ENCODE peak calls at places on chromosomes 7 and 10, in eight cellular contexts. One of them, this sample, is unnamed.

GRCh38 chr7:73433924-73434700 is 534 bp downstream of the FZD9 start:
- DNase-seq in Right ventricle myocardium superior: no peak
- DNase-seq in GM04504: no peak
- DNase-seq in AG20443: no peak
- DNase-seq in stimulated activated CD4-positive, alpha-beta T cell treated with anti-CD3 and anti-CD28 coated beads, Interleukin-2, amount 100 ng/mL, for 48 hours: no peak
- DNase-seq in NCI-H345: no peak
- DNase-seq in activated T-cell treated with anti-CD3 and anti-CD28 coated beads, Interleukin-2, amount 50 U/mL, for 4 hours: no peak
- DNase-seq in cerebellar cortex: no peak
- DNase-seq in this sample: peak

GRCh38 chr7:70749831-70750230 is 382.1 kb upstream of the GALNT17 start:
- DNase-seq in Right ventricle myocardium superior: no peak
- DNase-seq in GM04504: no peak
- DNase-seq in AG20443: no peak
- DNase-seq in stimulated activated CD4-positive, alpha-beta T cell treated with anti-CD3 and anti-CD28 coated beads, Interleukin-2, amount 100 ng/mL, for 48 hours: no peak
- DNase-seq in NCI-H345: no peak
- DNase-seq in activated T-cell treated with anti-CD3 and anti-CD28 coated beads, Interleukin-2, amount 50 U/mL, for 4 hours: no peak
- DNase-seq in cerebellar cortex: no peak
- DNase-seq in this sample: no peak

GRCh38 chr7:805261-805660 is 27.0 kb upstream of the SUN1 start:
- DNase-seq in Right ventricle myocardium superior: no peak
- DNase-seq in GM04504: no peak
- DNase-seq in AG20443: no peak
- DNase-seq in stimulated activated CD4-positive, alpha-beta T cell treated with anti-CD3 and anti-CD28 coated beads, Interleukin-2, amount 100 ng/mL, for 48 hours: no peak
- DNase-seq in NCI-H345: no peak
- DNase-seq in activated T-cell treated with anti-CD3 and anti-CD28 coated beads, Interleukin-2, amount 50 U/mL, for 4 hours: no peak
- DNase-seq in cerebellar cortex: no peak
- DNase-seq in this sample: no peak

GRCh38 chr7:24827589-24827988 is 70.3 kb upstream of the GSDME start:
- DNase-seq in Right ventricle myocardium superior: no peak
- DNase-seq in GM04504: peak
- DNase-seq in AG20443: peak
- DNase-seq in stimulated activated CD4-positive, alpha-beta T cell treated with anti-CD3 and anti-CD28 coated beads, Interleukin-2, amount 100 ng/mL, for 48 hours: no peak
- DNase-seq in NCI-H345: no peak
- DNase-seq in activated T-cell treated with anti-CD3 and anti-CD28 coated beads, Interleukin-2, amount 50 U/mL, for 4 hours: no peak
- DNase-seq in cerebellar cortex: no peak
- DNase-seq in this sample: no peak

GRCh38 chr10:35027567-35027966 is 62.6 kb downstream of the CUL2 start:
- DNase-seq in Right ventricle myocardium superior: no peak
- DNase-seq in GM04504: no peak
- DNase-seq in AG20443: peak
- DNase-seq in stimulated activated CD4-positive, alpha-beta T cell treated with anti-CD3 and anti-CD28 coated beads, Interleukin-2, amount 100 ng/mL, for 48 hours: no peak
- DNase-seq in NCI-H345: no peak
- DNase-seq in activated T-cell treated with anti-CD3 and anti-CD28 coated beads, Interleukin-2, amount 50 U/mL, for 4 hours: no peak
- DNase-seq in cerebellar cortex: peak
- DNase-seq in this sample: no peak

GRCh38 chr7:55063633-55064032 is 44.8 kb downstream of the EGFR start:
- DNase-seq in Right ventricle myocardium superior: no peak
- DNase-seq in GM04504: no peak
- DNase-seq in AG20443: no peak
- DNase-seq in stimulated activated CD4-positive, alpha-beta T cell treated with anti-CD3 and anti-CD28 coated beads, Interleukin-2, amount 100 ng/mL, for 48 hours: no peak
- DNase-seq in NCI-H345: no peak
- DNase-seq in activated T-cell treated with anti-CD3 and anti-CD28 coated beads, Interleukin-2, amount 50 U/mL, for 4 hours: no peak
- DNase-seq in cerebellar cortex: no peak
- DNase-seq in this sample: no peak

GRCh38 chr7:7136423-7136822 is 45.9 kb upstream of the C1GALT1 start:
- DNase-seq in Right ventricle myocardium superior: no peak
- DNase-seq in GM04504: no peak
- DNase-seq in AG20443: peak
- DNase-seq in stimulated activated CD4-positive, alpha-beta T cell treated with anti-CD3 and anti-CD28 coated beads, Interleukin-2, amount 100 ng/mL, for 48 hours: no peak
- DNase-seq in NCI-H345: no peak
- DNase-seq in activated T-cell treated with anti-CD3 and anti-CD28 coated beads, Interleukin-2, amount 50 U/mL, for 4 hours: no peak
- DNase-seq in cerebellar cortex: no peak
- DNase-seq in this sample: no peak

GRCh38 chr7:47281161-47281560 is 300.8 kb downstream of the TNS3 start:
- DNase-seq in Right ventricle myocardium superior: no peak
- DNase-seq in GM04504: no peak
- DNase-seq in AG20443: no peak
- DNase-seq in stimulated activated CD4-positive, alpha-beta T cell treated with anti-CD3 and anti-CD28 coated beads, Interleukin-2, amount 100 ng/mL, for 48 hours: no peak
- DNase-seq in NCI-H345: no peak
- DNase-seq in activated T-cell treated with anti-CD3 and anti-CD28 coated beads, Interleukin-2, amount 50 U/mL, for 4 hours: no peak
- DNase-seq in cerebellar cortex: no peak
- DNase-seq in this sample: no peak

GRCh38 chr7:157046681-157047080 is 36.2 kb upstream of the MNX1 start:
- DNase-seq in Right ventricle myocardium superior: no peak
- DNase-seq in GM04504: peak
- DNase-seq in AG20443: peak
- DNase-seq in stimulated activated CD4-positive, alpha-beta T cell treated with anti-CD3 and anti-CD28 coated beads, Interleukin-2, amount 100 ng/mL, for 48 hours: no peak
- DNase-seq in NCI-H345: no peak
- DNase-seq in activated T-cell treated with anti-CD3 and anti-CD28 coated beads, Interleukin-2, amount 50 U/mL, for 4 hours: no peak
- DNase-seq in cerebellar cortex: no peak
- DNase-seq in this sample: no peak

GRCh38 chr10:121088524-121088923 is 237.4 kb downstream of the WDR11 start:
- DNase-seq in Right ventricle myocardium superior: no peak
- DNase-seq in GM04504: no peak
- DNase-seq in AG20443: no peak
- DNase-seq in stimulated activated CD4-positive, alpha-beta T cell treated with anti-CD3 and anti-CD28 coated beads, Interleukin-2, amount 100 ng/mL, for 48 hours: no peak
- DNase-seq in NCI-H345: peak
- DNase-seq in activated T-cell treated with anti-CD3 and anti-CD28 coated beads, Interleukin-2, amount 50 U/mL, for 4 hours: no peak
- DNase-seq in cerebellar cortex: peak
- DNase-seq in this sample: no peak

GRCh38 chr10:65328486-65328885 is 1597.3 kb upstream of the LRRTM3 start:
- DNase-seq in Right ventricle myocardium superior: no peak
- DNase-seq in GM04504: no peak
- DNase-seq in AG20443: no peak
- DNase-seq in stimulated activated CD4-positive, alpha-beta T cell treated with anti-CD3 and anti-CD28 coated beads, Interleukin-2, amount 100 ng/mL, for 48 hours: no peak
- DNase-seq in NCI-H345: no peak
- DNase-seq in activated T-cell treated with anti-CD3 and anti-CD28 coated beads, Interleukin-2, amount 50 U/mL, for 4 hours: no peak
- DNase-seq in cerebellar cortex: no peak
- DNase-seq in this sample: no peak

GRCh38 chr7:130127404-130128395 is 57.4 kb downstream of the KLHDC10 start:
- DNase-seq in Right ventricle myocardium superior: no peak
- DNase-seq in GM04504: no peak
- DNase-seq in AG20443: no peak
- DNase-seq in stimulated activated CD4-positive, alpha-beta T cell treated with anti-CD3 and anti-CD28 coated beads, Interleukin-2, amount 100 ng/mL, for 48 hours: no peak
- DNase-seq in NCI-H345: no peak
- DNase-seq in activated T-cell treated with anti-CD3 and anti-CD28 coated beads, Interleukin-2, amount 50 U/mL, for 4 hours: no peak
- DNase-seq in cerebellar cortex: no peak
- DNase-seq in this sample: no peak

GRCh38 chr10:118020365-118020764 is 26.4 kb downstream of the RAB11FIP2 start:
- DNase-seq in Right ventricle myocardium superior: no peak
- DNase-seq in GM04504: no peak
- DNase-seq in AG20443: no peak
- DNase-seq in stimulated activated CD4-positive, alpha-beta T cell treated with anti-CD3 and anti-CD28 coated beads, Interleukin-2, amount 100 ng/mL, for 48 hours: no peak
- DNase-seq in NCI-H345: no peak
- DNase-seq in activated T-cell treated with anti-CD3 and anti-CD28 coated beads, Interleukin-2, amount 50 U/mL, for 4 hours: no peak
- DNase-seq in cerebellar cortex: no peak
- DNase-seq in this sample: no peak

GRCh38 chr7:157458254-157458633 is 121.4 kb downstream of the DNAJB6 start:
- DNase-seq in Right ventricle myocardium superior: no peak
- DNase-seq in GM04504: no peak
- DNase-seq in AG20443: no peak
- DNase-seq in stimulated activated CD4-positive, alpha-beta T cell treated with anti-CD3 and anti-CD28 coated beads, Interleukin-2, amount 100 ng/mL, for 48 hours: no peak
- DNase-seq in NCI-H345: no peak
- DNase-seq in activated T-cell treated with anti-CD3 and anti-CD28 coated beads, Interleukin-2, amount 50 U/mL, for 4 hours: no peak
- DNase-seq in cerebellar cortex: no peak
- DNase-seq in this sample: no peak

GRCh38 chr7:159197066-159197975 is 52.7 kb upstream of the VIPR2 start:
- DNase-seq in Right ventricle myocardium superior: no peak
- DNase-seq in GM04504: no peak
- DNase-seq in AG20443: no peak
- DNase-seq in stimulated activated CD4-positive, alpha-beta T cell treated with anti-CD3 and anti-CD28 coated beads, Interleukin-2, amount 100 ng/mL, for 48 hours: no peak
- DNase-seq in NCI-H345: no peak
- DNase-seq in activated T-cell treated with anti-CD3 and anti-CD28 coated beads, Interleukin-2, amount 50 U/mL, for 4 hours: no peak
- DNase-seq in cerebellar cortex: no peak
- DNase-seq in this sample: no peak

GRCh38 chr7:47536705-47537611 is 45.0 kb downstream of the TNS3 start:
- DNase-seq in Right ventricle myocardium superior: peak
- DNase-seq in GM04504: peak
- DNase-seq in AG20443: peak
- DNase-seq in stimulated activated CD4-positive, alpha-beta T cell treated with anti-CD3 and anti-CD28 coated beads, Interleukin-2, amount 100 ng/mL, for 48 hours: no peak
- DNase-seq in NCI-H345: no peak
- DNase-seq in activated T-cell treated with anti-CD3 and anti-CD28 coated beads, Interleukin-2, amount 50 U/mL, for 4 hours: no peak
- DNase-seq in cerebellar cortex: peak
- DNase-seq in this sample: no peak

GRCh38 chr7:51301806-51302205 is 14.8 kb downstream of the COBL start:
- DNase-seq in Right ventricle myocardium superior: no peak
- DNase-seq in GM04504: no peak
- DNase-seq in AG20443: no peak
- DNase-seq in stimulated activated CD4-positive, alpha-beta T cell treated with anti-CD3 and anti-CD28 coated beads, Interleukin-2, amount 100 ng/mL, for 48 hours: no peak
- DNase-seq in NCI-H345: no peak
- DNase-seq in activated T-cell treated with anti-CD3 and anti-CD28 coated beads, Interleukin-2, amount 50 U/mL, for 4 hours: no peak
- DNase-seq in cerebellar cortex: no peak
- DNase-seq in this sample: no peak

GRCh38 chr10:80154978-80155695 is 22.6 kb downstream of the PLAC9 start:
- DNase-seq in Right ventricle myocardium superior: no peak
- DNase-seq in GM04504: peak
- DNase-seq in AG20443: peak
- DNase-seq in stimulated activated CD4-positive, alpha-beta T cell treated with anti-CD3 and anti-CD28 coated beads, Interleukin-2, amount 100 ng/mL, for 48 hours: no peak
- DNase-seq in NCI-H345: no peak
- DNase-seq in activated T-cell treated with anti-CD3 and anti-CD28 coated beads, Interleukin-2, amount 50 U/mL, for 4 hours: no peak
- DNase-seq in cerebellar cortex: no peak
- DNase-seq in this sample: no peak

GRCh38 chr7:103394566-103394965 is 47.1 kb downstream of the PSMC2 start:
- DNase-seq in Right ventricle myocardium superior: no peak
- DNase-seq in GM04504: no peak
- DNase-seq in AG20443: no peak
- DNase-seq in stimulated activated CD4-positive, alpha-beta T cell treated with anti-CD3 and anti-CD28 coated beads, Interleukin-2, amount 100 ng/mL, for 48 hours: no peak
- DNase-seq in NCI-H345: no peak
- DNase-seq in activated T-cell treated with anti-CD3 and anti-CD28 coated beads, Interleukin-2, amount 50 U/mL, for 4 hours: no peak
- DNase-seq in cerebellar cortex: no peak
- DNase-seq in this sample: no peak

GRCh38 chr10:62740885-62741284 is 63.6 kb upstream of the ADO start:
- DNase-seq in Right ventricle myocardium superior: no peak
- DNase-seq in GM04504: no peak
- DNase-seq in AG20443: no peak
- DNase-seq in stimulated activated CD4-positive, alpha-beta T cell treated with anti-CD3 and anti-CD28 coated beads, Interleukin-2, amount 100 ng/mL, for 48 hours: no peak
- DNase-seq in NCI-H345: no peak
- DNase-seq in activated T-cell treated with anti-CD3 and anti-CD28 coated beads, Interleukin-2, amount 50 U/mL, for 4 hours: no peak
- DNase-seq in cerebellar cortex: no peak
- DNase-seq in this sample: no peak

GRCh38 chr10:28627102-28627501 is 50.2 kb upstream of the BAMBI start:
- DNase-seq in Right ventricle myocardium superior: no peak
- DNase-seq in GM04504: no peak
- DNase-seq in AG20443: no peak
- DNase-seq in stimulated activated CD4-positive, alpha-beta T cell treated with anti-CD3 and anti-CD28 coated beads, Interleukin-2, amount 100 ng/mL, for 48 hours: no peak
- DNase-seq in NCI-H345: no peak
- DNase-seq in activated T-cell treated with anti-CD3 and anti-CD28 coated beads, Interleukin-2, amount 50 U/mL, for 4 hours: no peak
- DNase-seq in cerebellar cortex: no peak
- DNase-seq in this sample: no peak

GRCh38 chr7:10122573-10123100 is 851.0 kb upstream of the PHF14 start:
- DNase-seq in Right ventricle myocardium superior: peak
- DNase-seq in GM04504: no peak
- DNase-seq in AG20443: no peak
- DNase-seq in stimulated activated CD4-positive, alpha-beta T cell treated with anti-CD3 and anti-CD28 coated beads, Interleukin-2, amount 100 ng/mL, for 48 hours: no peak
- DNase-seq in NCI-H345: peak
- DNase-seq in activated T-cell treated with anti-CD3 and anti-CD28 coated beads, Interleukin-2, amount 50 U/mL, for 4 hours: no peak
- DNase-seq in cerebellar cortex: peak
- DNase-seq in this sample: no peak

GRCh38 chr7:155685070-155685790 is 40.8 kb downstream of the RBM33 start:
- DNase-seq in Right ventricle myocardium superior: no peak
- DNase-seq in GM04504: no peak
- DNase-seq in AG20443: no peak
- DNase-seq in stimulated activated CD4-positive, alpha-beta T cell treated with anti-CD3 and anti-CD28 coated beads, Interleukin-2, amount 100 ng/mL, for 48 hours: no peak
- DNase-seq in NCI-H345: no peak
- DNase-seq in activated T-cell treated with anti-CD3 and anti-CD28 coated beads, Interleukin-2, amount 50 U/mL, for 4 hours: no peak
- DNase-seq in cerebellar cortex: no peak
- DNase-seq in this sample: no peak

GRCh38 chr7:122315507-122316466 is 11.2 kb upstream of the FEZF1 start:
- DNase-seq in Right ventricle myocardium superior: no peak
- DNase-seq in GM04504: no peak
- DNase-seq in AG20443: no peak
- DNase-seq in stimulated activated CD4-positive, alpha-beta T cell treated with anti-CD3 and anti-CD28 coated beads, Interleukin-2, amount 100 ng/mL, for 48 hours: no peak
- DNase-seq in NCI-H345: no peak
- DNase-seq in activated T-cell treated with anti-CD3 and anti-CD28 coated beads, Interleukin-2, amount 50 U/mL, for 4 hours: no peak
- DNase-seq in cerebellar cortex: no peak
- DNase-seq in this sample: no peak

GRCh38 chr10:88039496-88040200 is 176.2 kb downstream of the PTEN start:
- DNase-seq in Right ventricle myocardium superior: no peak
- DNase-seq in GM04504: no peak
- DNase-seq in AG20443: no peak
- DNase-seq in stimulated activated CD4-positive, alpha-beta T cell treated with anti-CD3 and anti-CD28 coated beads, Interleukin-2, amount 100 ng/mL, for 48 hours: no peak
- DNase-seq in NCI-H345: no peak
- DNase-seq in activated T-cell treated with anti-CD3 and anti-CD28 coated beads, Interleukin-2, amount 50 U/mL, for 4 hours: no peak
- DNase-seq in cerebellar cortex: no peak
- DNase-seq in this sample: no peak

GRCh38 chr7:22854158-22855048 is 31.8 kb upstream of the TOMM7 start:
- DNase-seq in Right ventricle myocardium superior: peak
- DNase-seq in GM04504: peak
- DNase-seq in AG20443: peak
- DNase-seq in stimulated activated CD4-positive, alpha-beta T cell treated with anti-CD3 and anti-CD28 coated beads, Interleukin-2, amount 100 ng/mL, for 48 hours: peak
- DNase-seq in NCI-H345: peak
- DNase-seq in activated T-cell treated with anti-CD3 and anti-CD28 coated beads, Interleukin-2, amount 50 U/mL, for 4 hours: peak
- DNase-seq in cerebellar cortex: peak
- DNase-seq in this sample: no peak